ENCODE peak calls at places on chromosome X, in ten cellular contexts. W is LoVo; N is cardiac fibroblast; Y is ascending aorta; H is body of pancreas; C is NCI-H1417 treated with DMSO at 0.1 percent for 48 hours; B is HS-27A; D is T-helper 9 cell; R is activated CD8-positive, alpha-beta memory T cell treated with anti-CD3 and anti-CD28 coated beads, Interleukin-2, amount 50 U/mL, for 48 hours; S is skeletal muscle cell. G is an unnamed sample.

GRCh38 chrX:85907316-85907715 is 140.0 kb downstream of the CHM start:
- DNase-seq in D (no peak), Y (no peak), N (no peak), C (no peak), S (no peak), B (no peak), H (no peak), R (no peak), W (no peak), G (no peak)

GRCh38 chrX:80747832-80748231 is 61.8 kb downstream of the BRWD3 start:
- DNase-seq in R (no peak), W (no peak), B (no peak), D (no peak), Y (no peak), N (peak), H (no peak), S (no peak), C (no peak), G (no peak)

GRCh38 chrX:24426921-24427746 is 38.0 kb upstream of the PDK3 start:
- DNase-seq in B (no peak), D (no peak), W (no peak), H (no peak), Y (no peak), R (no peak), S (no peak), C (no peak), N (peak), G (no peak)

GRCh38 chrX:121308276-121308805 is 260.9 kb downstream of the GLUD2 start:
- DNase-seq in Y (no peak), D (no peak), B (no peak), H (peak), R (peak), N (peak), C (no peak), S (peak), W (no peak), G (no peak)

GRCh38 chrX:307261-308111 is 11.1 kb downstream of the GTPBP6 start:
- DNase-seq in B (no peak), C (no peak), S (no peak), R (no peak), Y (no peak), D (no peak), W (no peak), N (no peak), H (peak), G (no peak)

GRCh38 chrX:68114573-68115199 is 318.6 kb downstream of the OPHN1 start:
- DNase-seq in W (peak), D (no peak), B (peak), C (no peak), H (no peak), Y (no peak), N (peak), S (no peak), R (no peak), G (no peak)

GRCh38 chrX:133608406-133608805 is 193.1 kb upstream of the GPC4 start:
- DNase-seq in W (no peak), D (no peak), Y (no peak), B (no peak), N (peak), C (no peak), S (peak), R (no peak), H (no peak), G (peak)

GRCh38 chrX:107659768-107660167 is 31.5 kb downstream of the PRPS1 start:
- DNase-seq in Y (no peak), C (no peak), D (no peak), B (no peak), R (no peak), N (peak), H (peak), S (no peak), W (peak), G (no peak)

GRCh38 chrX:12225073-12225472 is 86.8 kb downstream of the FRMPD4 start:
- DNase-seq in W (no peak), Y (no peak), D (no peak), C (no peak), B (no peak), S (no peak), H (no peak), R (no peak), N (no peak), G (no peak)

GRCh38 chrX:105226499-105226898 is 6.0 kb upstream of the TEX13A start:
- DNase-seq in Y (no peak), W (no peak), S (no peak), H (no peak), B (no peak), D (no peak), N (no peak), R (no peak), C (no peak), G (no peak)

GRCh38 chrX:72381439-72382198 is 75.9 kb upstream of the CITED1 start:
- DNase-seq in B (no peak), R (no peak), H (peak), W (no peak), C (no peak), S (no peak), N (no peak), D (no peak), Y (no peak), G (no peak)

GRCh38 chrX:148443216-148443615 is 57.2 kb upstream of the AFF2 start:
- DNase-seq in Y (no peak), C (no peak), B (no peak), S (no peak), R (no peak), W (no peak), D (no peak), H (no peak), N (no peak), G (no peak)

GRCh38 chrX:20711366-20711765 is 444.7 kb upstream of the RPS6KA3 start:
- DNase-seq in C (peak), H (peak), Y (no peak), N (no peak), B (no peak), S (no peak), D (no peak), W (no peak), R (no peak), G (no peak)